ENCODE peak calls at places on chromosomes 3 and 15, in seven cellular contexts. U, E, X, Z, V, P and D are unnamed samples.

GRCh38 chr3:86239956-86240355 is 751.0 kb downstream of the VGLL3 start:
- DNase-seq in V (no peak), P (no peak), E (no peak), U (no peak), X (no peak), Z (no peak), D (no peak)

GRCh38 chr3:180199396-180199795 is 162.7 kb upstream of the PEX5L start:
- DNase-seq in U (no peak), X (no peak), P (no peak), V (no peak), Z (no peak), E (no peak), D (no peak)

GRCh38 chr15:25178835-25179672 is 224.3 kb downstream of the SNRPN start:
- DNase-seq in Z (no peak), U (no peak), E (no peak), X (peak; percentile 30), P (peak; percentile 6), V (no peak), D (peak; percentile 13)

GRCh38 chr3:139982404-139982803 is 47.4 kb downstream of the CLSTN2 start:
- DNase-seq in U (no peak), E (no peak), P (no peak), X (no peak), V (no peak), Z (no peak), D (no peak)

GRCh38 chr3:59754456-59754855 is 704.6 kb upstream of the CFAP20DC start:
- DNase-seq in Z (no peak), V (no peak), X (no peak), U (no peak), P (no peak), E (no peak), D (no peak)

GRCh38 chr3:36903119-36903882 is 41.6 kb downstream of the TRANK1 start:
- DNase-seq in X (no peak), V (no peak), Z (no peak), U (no peak), E (peak; percentile 17), P (no peak), D (no peak)

GRCh38 chr3:137568880-137569279 is 195.2 kb upstream of the SOX14 start:
- DNase-seq in V (no peak), U (no peak), X (no peak), P (no peak), E (no peak), Z (no peak), D (no peak)

GRCh38 chr3:126245811-126246727 is 65.7 kb upstream of the ALDH1L1 start:
- DNase-seq in V (peak; percentile 63), E (no peak), X (no peak), U (no peak), P (peak; percentile 69), Z (peak; percentile 66), D (peak; percentile 77)

GRCh38 chr3:15646924-15647511 is 45.5 kb downstream of the BTD start:
- DNase-seq in P (peak; percentile 74), U (no peak), Z (no peak), E (no peak), X (no peak), V (no peak), D (no peak)

GRCh38 chr3:138455801-138456716 is 21.6 kb downstream of the ESYT3 start:
- DNase-seq in X (no peak), Z (no peak), U (no peak), E (no peak), P (peak; percentile 6), V (peak; percentile 78), D (no peak)

GRCh38 chr3:81462921-81463320 is 298.5 kb downstream of the GBE1 start:
- DNase-seq in V (no peak), E (no peak), P (no peak), Z (no peak), X (no peak), U (no peak), D (no peak)

GRCh38 chr15:101570238-101570637 is 80.7 kb upstream of the PCSK6 start:
- DNase-seq in P (no peak), U (no peak), X (no peak), V (no peak), E (no peak), Z (no peak), D (no peak)

GRCh38 chr3:183434503-183434902 is 6.1 kb upstream of the MCF2L2 start:
- DNase-seq in E (no peak), Z (no peak), V (no peak), X (no peak), U (no peak), P (no peak), D (no peak)

GRCh38 chr15:66673410-66674322 is 28.4 kb upstream of the SMAD6 start:
- DNase-seq in P (no peak), V (peak; percentile 14), X (no peak), Z (peak; percentile 84), E (peak; percentile 2), U (peak; percentile 60), D (peak; percentile 64)

GRCh38 chr15:83365370-83365938 is 81.0 kb upstream of the BNC1 start:
- DNase-seq in X (no peak), U (no peak), P (peak; percentile 16), E (no peak), V (peak; percentile 12), Z (no peak), D (peak; percentile 37)

GRCh38 chr15:60399931-60400330 is 2.1 kb upstream of the ANXA2 start:
- DNase-seq in X (no peak), E (no peak), V (no peak), P (no peak), Z (no peak), U (no peak), D (no peak)

GRCh38 chr3:98657429-98657828 is 64.0 kb upstream of the CPOX start:
- DNase-seq in Z (no peak), E (no peak), X (peak; percentile 79), P (no peak), V (peak; percentile 44), U (peak; percentile 9), D (peak; percentile 73)

GRCh38 chr3:183827809-183828537 is 2.6 kb upstream of the MAP6D1 start:
- DNase-seq in Z (no peak), X (no peak), V (no peak), U (no peak), P (no peak), E (no peak), D (no peak)

GRCh38 chr3:30660656-30661055 is 54.3 kb downstream of the TGFBR2 start:
- DNase-seq in E (no peak), V (no peak), U (no peak), P (no peak), Z (no peak), X (no peak), D (no peak)
- H3K4me1 ChIP-seq in E (peaks cover 100% of the 10 kb centered on the region), V (peaks cover 38% of the 10 kb centered on the region), U (peaks cover 10% of the 10 kb centered on the region), P (peaks cover 12% of the 10 kb centered on the region), Z (peaks cover 67% of the 10 kb centered on the region), X (no peaks in the 10 kb centered on the region), D (peaks cover 32% of the 10 kb centered on the region)

GRCh38 chr15:22780267-22780666 is 6.2 kb upstream of the NIPA1 start:
- DNase-seq in Z (no peak), U (no peak), P (no peak), X (no peak), V (no peak), E (no peak), D (no peak)

GRCh38 chr15:22778796-22779195 is 7.6 kb upstream of the NIPA1 start:
- DNase-seq in E (no peak), U (no peak), P (no peak), V (no peak), Z (no peak), X (no peak), D (no peak)
- H3K27ac ChIP-seq in E (no peak overlapping the region), U (no peak overlapping the region), P (no peak overlapping the region), V (no peak overlapping the region), Z (peak overlapping the region; percentile 14), X (no peak overlapping the region), D (no peak overlapping the region)

GRCh38 chr15:73602992-73603391 is 30.2 kb downstream of the NPTN start:
- DNase-seq in Z (no peak), V (no peak), E (no peak), U (no peak), P (no peak), X (no peak), D (no peak)
- H3K4me1 ChIP-seq in Z (peaks cover 5% of the 10 kb centered on the region), V (peaks cover 72% of the 10 kb centered on the region), E (peaks cover 31% of the 10 kb centered on the region), U (peaks cover 27% of the 10 kb centered on the region), P (peaks cover 30% of the 10 kb centered on the region), X (peaks cover 33% of the 10 kb centered on the region), D (peaks cover 13% of the 10 kb centered on the region)

GRCh38 chr15:61994216-61994615 is 66.0 kb downstream of the VPS13C start:
- DNase-seq in V (no peak), E (no peak), Z (no peak), X (no peak), U (no peak), P (no peak), D (no peak)
- H3K27ac ChIP-seq in V (no peak overlapping the region), E (no peak overlapping the region), Z (no peak overlapping the region), X (no peak overlapping the region), U (no peak overlapping the region), P (no peak overlapping the region), D (no peak overlapping the region)

GRCh38 chr3:73433681-73434080 is 191.1 kb downstream of the PDZRN3 start:
- DNase-seq in E (no peak), X (no peak), P (no peak), U (no peak), Z (no peak), V (peak; percentile 9), D (no peak)
- H3K4me1 ChIP-seq in E (no peaks in the 10 kb centered on the region), X (no peaks in the 10 kb centered on the region), P (peaks cover 8% of the 10 kb centered on the region), U (peaks cover 13% of the 10 kb centered on the region), Z (no peaks in the 10 kb centered on the region), V (peaks cover 7% of the 10 kb centered on the region), D (no peaks in the 10 kb centered on the region)

GRCh38 chr3:66023728-66024390 is 14.9 kb downstream of the MAGI1 start:
- DNase-seq in X (no peak), V (no peak), U (no peak), Z (no peak), E (no peak), P (no peak), D (no peak)

GRCh38 chr3:66018047-66019033 is 20.4 kb downstream of the MAGI1 start:
- DNase-seq in X (no peak), Z (no peak), U (no peak), E (no peak), P (no peak), V (no peak), D (no peak)

GRCh38 chr3:66023254-66023653 is 15.5 kb downstream of the MAGI1 start:
- DNase-seq in X (no peak), E (no peak), V (no peak), P (no peak), Z (no peak), U (no peak), D (no peak)

GRCh38 chr3:66019896-66020295 is 18.8 kb downstream of the MAGI1 start:
- DNase-seq in X (no peak), V (no peak), Z (no peak), U (no peak), E (no peak), P (no peak), D (peak; percentile 53)

DNA sequence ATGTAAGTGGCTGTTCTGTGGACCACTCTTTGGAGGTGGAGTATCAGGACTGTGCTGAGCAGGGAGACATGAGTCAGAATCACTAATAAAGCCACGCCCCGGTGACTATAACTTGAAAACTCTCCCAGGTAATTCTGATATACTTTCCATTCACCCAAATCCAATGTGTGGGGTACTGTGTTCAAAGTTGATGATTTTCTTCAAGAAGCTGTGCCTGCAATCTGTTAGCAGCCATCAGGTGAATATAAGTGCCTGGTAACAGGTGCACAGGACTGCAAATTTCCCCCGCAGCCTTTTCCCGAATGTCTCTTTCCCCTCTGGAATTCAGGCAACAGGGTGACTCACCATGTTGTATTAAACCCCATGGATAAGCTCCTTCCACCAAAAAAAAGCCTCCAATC is 17.0 kb downstream of the MAGI1 start:
- DNase-seq in X (no peak), P (no peak), U (no peak), V (no peak), Z (no peak), E (no peak), D (no peak)
- H3K27ac ChIP-seq in X (peak overlapping the region; percentile 49), P (no peak overlapping the region), U (no peak overlapping the region), V (no peak overlapping the region), Z (no peak overlapping the region), E (no peak overlapping the region), D (no peak overlapping the region)

GRCh38 chr3:181739628-181740027 is 27.9 kb downstream of the SOX2 start:
- DNase-seq in P (no peak), U (no peak), E (no peak), V (no peak), Z (no peak), X (no peak), D (no peak)
- H3K4me1 ChIP-seq in P (no peaks in the 10 kb centered on the region), U (peaks cover 10% of the 10 kb centered on the region), E (no peaks in the 10 kb centered on the region), V (no peaks in the 10 kb centered on the region), Z (peaks cover 3% of the 10 kb centered on the region), X (no peaks in the 10 kb centered on the region), D (no peaks in the 10 kb centered on the region)